ENCODE peak calls at places on chromosome 5, in nine cellular contexts. A is GM23338, N is OCI-LY7, M is GM23248, C is SK-N-SH, W is neural progenitor cell, T is PC-3, Z is hepatocyte, Q is HCT116. O is an unnamed sample.
A peak's percentile ranks its signal among the peaks of the same experiment; 100 is the strongest.

GRCh38 chr5:135490245-135491037 is 38.3 kb upstream of the TIFAB start:
- DNase-seq in N (no peak), T (no peak), W (peak; percentile 81), C (no peak), A (peak; percentile 60), Z (peak; percentile 40), M (no peak), Q (no peak), O (no peak)

GRCh38 chr5:132996307-132996706 is 30.0 kb downstream of the ZCCHC10 start:
- DNase-seq in Z (no peak), M (no peak), W (no peak), C (no peak), N (no peak), T (no peak), Q (no peak), A (no peak), O (no peak)

GRCh38 chr5:162323471-162323870 is 255.9 kb downstream of the GABRG2 start:
- DNase-seq in Q (no peak), A (no peak), N (no peak), M (no peak), T (peak; percentile 54), Z (peak; percentile 53), C (peak; percentile 3), W (no peak), O (no peak)

GRCh38 chr5:53360811-53361210 is 119.6 kb upstream of the FST start:
- DNase-seq in M (peak; percentile 87), W (no peak), T (peak; percentile 88), Q (peak; percentile 4), Z (no peak), N (no peak), A (no peak), C (no peak), O (no peak)

GRCh38 chr5:54357371-54358058 is 47.1 kb upstream of the ARL15 start:
- DNase-seq in M (peak; percentile 39), W (no peak), A (no peak), Q (no peak), C (peak; percentile 30), T (no peak), Z (no peak), N (no peak), O (no peak)

GRCh38 chr5:67058998-67059746 is 137.4 kb downstream of the CD180 start:
- DNase-seq in N (no peak), M (peak; percentile 13), Q (no peak), Z (no peak), T (no peak), C (no peak), W (peak; percentile 23), A (peak; percentile 64), O (no peak)

GRCh38 chr5:163330723-163331668 is 106.4 kb upstream of the CCNG1 start:
- DNase-seq in Q (no peak), N (no peak), M (no peak), T (no peak), A (peak; percentile 84), C (no peak), Z (no peak), W (peak; percentile 12), O (no peak)

GRCh38 chr5:27472000-27472763 is 433.8 kb upstream of the CDH9 start:
- DNase-seq in N (no peak), A (peak; percentile 96), M (peak; percentile 65), W (peak; percentile 91), Z (peak; percentile 73), C (peak; percentile 3), T (no peak), Q (no peak), O (peak; percentile 35)

GRCh38 chr5:100855295-100855694 is 47.8 kb downstream of the ST8SIA4 start:
- DNase-seq in N (peak; percentile 38), M (no peak), W (no peak), A (no peak), C (no peak), Q (no peak), Z (no peak), T (no peak), O (no peak)

GRCh38 chr5:150616024-150616470 is 24.4 kb upstream of the SYNPO start:
- DNase-seq in A (no peak), Q (no peak), T (no peak), N (no peak), M (no peak), W (no peak), Z (no peak), C (peak; percentile 90), O (no peak)

DNA sequence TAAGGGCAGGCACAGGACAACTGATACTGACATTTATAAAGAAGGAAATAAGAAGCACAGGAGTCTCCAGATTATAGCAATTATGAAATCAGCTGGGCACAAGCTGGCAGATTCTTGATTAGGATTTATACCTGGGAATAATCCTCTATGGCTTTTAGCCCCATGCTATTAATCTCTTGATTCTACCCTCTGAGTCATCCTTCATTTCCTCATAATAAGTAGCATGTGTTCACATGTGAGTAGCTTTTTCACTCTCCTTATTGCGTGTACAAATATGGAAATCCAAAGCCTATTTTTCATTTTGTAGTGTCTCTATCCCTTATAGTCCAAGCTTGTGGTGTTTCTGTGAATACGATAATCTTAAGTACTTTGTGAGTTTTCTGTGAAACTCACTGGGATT is 185.0 kb upstream of the PRLR start:
- DNase-seq in Z (no peak), N (no peak), Q (no peak), M (peak; percentile 21), A (no peak), C (no peak), W (no peak), T (no peak), O (no peak)
- TF ChIP-seq EZH2phosphoT487 in Z (no peak), N (no peak), Q (no peak), M (no peak), A (no peak), C (no peak), W (no peak), T (no peak), O (no peak)

GRCh38 chr5:139182528-139183296 is 15.5 kb downstream of the SIL1 start:
- DNase-seq in A (no peak), T (no peak), N (no peak), Q (no peak), M (no peak), W (no peak), C (no peak), Z (no peak), O (no peak)

GRCh38 chr5:139183502-139183901 is 14.7 kb downstream of the SIL1 start:
- DNase-seq in T (no peak), N (no peak), W (no peak), A (no peak), Z (no peak), Q (no peak), M (no peak), C (no peak), O (no peak)

GRCh38 chr5:139178948-139179347 is 19.2 kb downstream of the SIL1 start:
- DNase-seq in C (no peak), M (no peak), Z (peak; percentile 38), T (no peak), Q (no peak), N (no peak), W (peak; percentile 49), A (peak; percentile 34), O (no peak)

GRCh38 chr5:139181835-139182452 is 16.2 kb downstream of the SIL1 start:
- DNase-seq in Q (peak; percentile 36), W (no peak), T (peak; percentile 16), C (no peak), Z (peak; percentile 39), N (no peak), A (no peak), M (peak; percentile 65), O (no peak)

DNA sequence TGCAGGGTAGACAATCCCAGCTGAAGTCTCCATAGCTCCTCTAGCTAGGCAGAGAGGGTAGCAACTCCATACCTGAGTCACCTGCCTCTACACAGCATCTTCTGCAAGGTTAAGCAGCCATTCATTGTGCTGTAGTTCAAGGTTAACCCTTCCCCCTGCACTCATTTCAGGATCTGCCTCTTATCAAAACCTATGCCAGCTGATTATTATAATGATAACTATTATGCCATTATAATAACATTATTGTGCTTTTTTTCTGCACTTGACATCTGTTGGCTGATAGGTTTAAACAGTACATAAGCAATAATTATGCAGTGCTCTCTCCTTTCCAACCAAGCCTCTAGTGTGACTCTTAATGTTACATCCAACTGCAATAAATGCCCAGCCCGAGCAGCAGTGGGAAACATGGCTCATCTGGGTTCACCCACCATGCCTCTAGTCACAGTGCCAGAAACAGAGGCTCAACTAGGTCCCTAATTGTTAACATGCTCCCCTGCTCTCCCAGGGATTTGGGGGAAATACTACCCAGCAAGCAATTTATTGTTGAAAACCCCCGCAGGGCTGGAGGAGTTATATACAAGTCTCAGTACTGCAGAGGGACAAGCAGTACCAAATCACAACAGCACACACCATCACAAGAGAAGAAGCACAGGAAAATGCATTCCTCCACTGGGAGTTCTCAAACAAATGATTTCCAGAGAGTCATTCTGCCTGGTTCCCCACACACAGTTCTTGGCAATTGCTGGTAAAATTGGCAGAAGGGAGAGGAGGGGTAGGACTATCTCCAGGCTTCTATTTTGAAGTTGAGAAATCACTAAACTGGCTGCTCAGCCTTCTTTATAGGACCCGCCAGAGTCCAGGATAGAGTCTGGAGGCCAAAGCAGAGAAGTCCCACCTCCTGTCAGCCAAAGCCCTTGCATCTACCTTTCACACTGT is 17.1 kb downstream of the SIL1 start:
- DNase-seq in Q (no peak), A (no peak), M (peak; percentile 64), Z (no peak), N (no peak), W (no peak), C (no peak), T (no peak), O (no peak)
- TF ChIP-seq EZH2phosphoT487 in Q (no peak), A (no peak), M (no peak), Z (no peak), N (no peak), W (no peak), C (no peak), T (no peak), O (no peak)

GRCh38 chr5:168899264-168899663 is 320.1 kb upstream of the PANK3 start:
- DNase-seq in Q (no peak), N (no peak), C (no peak), Z (no peak), A (no peak), W (no peak), T (no peak), M (no peak), O (no peak)
- TF ChIP-seq EZH2phosphoT487 in Q (no peak), N (no peak), C (no peak), Z (no peak), A (no peak), W (no peak), T (no peak), M (no peak), O (no peak)

GRCh38 chr5:16364906-16365305 is 100.7 kb downstream of the ZNF622 start:
- DNase-seq in T (no peak), C (no peak), W (no peak), A (no peak), Z (no peak), N (no peak), M (no peak), Q (no peak), O (no peak)
- TF ChIP-seq EZH2phosphoT487 in T (no peak), C (no peak), W (no peak), A (no peak), Z (no peak), N (no peak), M (no peak), Q (no peak), O (no peak)

DNA sequence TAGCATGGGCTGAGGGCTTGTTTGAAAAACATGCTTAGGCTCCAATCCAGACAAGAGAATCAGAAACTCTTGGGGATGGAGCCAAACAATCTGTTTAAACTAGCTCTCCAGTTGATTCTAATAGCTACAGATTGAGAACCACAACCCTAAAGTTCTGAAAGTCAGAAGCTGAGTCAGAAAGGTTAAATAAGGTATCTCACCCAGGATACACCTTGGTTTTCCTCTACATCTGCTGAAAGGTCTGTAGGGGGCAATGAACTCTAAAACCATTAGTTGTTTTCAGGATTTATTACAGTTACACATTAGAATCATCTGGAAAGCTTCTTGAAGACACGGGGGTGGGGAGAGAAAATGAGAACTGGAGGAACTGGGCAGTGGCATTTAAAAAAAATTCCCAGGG is 5.7 kb downstream of the GFM2 start:
- DNase-seq in C (no peak), T (no peak), Q (no peak), W (no peak), A (no peak), Z (no peak), N (no peak), M (no peak), O (peak; percentile 64)
- TF ChIP-seq EZH2phosphoT487 in C (no peak), T (no peak), Q (no peak), W (no peak), A (no peak), Z (no peak), N (no peak), M (no peak), O (no peak)

O was measured in MM.1S.